ENCODE peak calls at places on chromosomes 2 and 18, in seven cellular contexts. L is NT2/D1, G is thoracic aorta, B is small intestine, W is mucosa of descending colon, R is upper lobe of left lung, Y is neuronal stem cell. E is an unnamed sample.

GRCh38 chr2:199303814-199304213 is 153.9 kb downstream of the SATB2 start:
- DNase-seq in L (peak; percentile 6), G (peak; percentile 9), B (no peak), W (no peak), R (no peak), Y (no peak), E (peak; percentile 92)

GRCh38 chr2:216222650-216223352 is 113.7 kb downstream of the XRCC5 start:
- DNase-seq in L (no peak), G (no peak), B (no peak), W (no peak), R (no peak), Y (no peak), E (peak; percentile 25)

GRCh38 chr2:161223139-161223732 is 63.0 kb downstream of the TANK start:
- DNase-seq in L (no peak), G (no peak), B (peak; percentile 52), W (no peak), R (no peak), Y (no peak), E (peak; percentile 86)

GRCh38 chr2:953975-954686 is 3.5 kb downstream of the SNTG2 start:
- DNase-seq in L (no peak), G (no peak), B (peak; percentile 4), W (no peak), R (no peak), Y (no peak), E (peak; percentile 64)

GRCh38 chr2:107588960-107589542 is 237.6 kb upstream of the RGPD4 start:
- DNase-seq in L (no peak), G (no peak), B (no peak), W (no peak), R (no peak), Y (no peak), E (peak; percentile 52)

GRCh38 chr2:6425037-6425436 is 440.7 kb downstream of the CMPK2 start:
- DNase-seq in L (no peak), G (no peak), B (peak; percentile 65), W (no peak), R (no peak), Y (no peak), E (no peak)

GRCh38 chr2:154307007-154307406 is 391.5 kb upstream of the KCNJ3 start:
- DNase-seq in L (no peak), G (no peak), B (no peak), W (no peak), R (no peak), Y (no peak), E (no peak)

GRCh38 chr2:39685135-39685534 is 19.4 kb downstream of the TMEM178A start:
- DNase-seq in L (no peak), G (no peak), B (no peak), W (no peak), R (no peak), Y (no peak), E (no peak)

GRCh38 chr18:72652990-72653593 is 109.0 kb upstream of the CBLN2 start:
- DNase-seq in L (peak; percentile 22), G (no peak), B (peak; percentile 31), W (no peak), R (peak; percentile 29), Y (peak; percentile 50), E (peak; percentile 42)

GRCh38 chr2:120675460-120676130 is 60.1 kb upstream of the GLI2 start:
- DNase-seq in L (peak; percentile 57), G (no peak), B (peak; percentile 47), W (no peak), R (peak; percentile 51), Y (no peak), E (peak; percentile 80)

GRCh38 chr2:187900023-187900422 is 345.8 kb upstream of the TFPI start:
- DNase-seq in L (no peak), G (no peak), B (no peak), W (no peak), R (no peak), Y (no peak), E (peak; percentile 28)

GRCh38 chr2:237184192-237184922 is 98.7 kb downstream of the COPS8 start:
- DNase-seq in L (no peak), G (no peak), B (no peak), W (no peak), R (no peak), Y (no peak), E (peak; percentile 57)

GRCh38 chr18:79919089-79919488 is 32.4 kb downstream of the SLC66A2 start:
- DNase-seq in L (no peak), G (no peak), B (no peak), W (peak; percentile 43), R (no peak), Y (no peak), E (no peak)

GRCh38 chr18:9233771-9234440 is 97.3 kb downstream of the ANKRD12 start:
- DNase-seq in L (no peak), G (no peak), B (no peak), W (no peak), R (no peak), Y (no peak), E (no peak)

GRCh38 chr2:219499555-219499954 is 864 bp downstream of the GMPPA start:
- DNase-seq in L (no peak), G (no peak), B (no peak), W (no peak), R (no peak), Y (no peak), E (no peak)

GRCh38 chr2:219499058-219499307 is 292 bp downstream of the GMPPA start:
- DNase-seq in L (no peak), G (no peak), B (no peak), W (no peak), R (no peak), Y (no peak), E (no peak)

GRCh38 chr2:219498280-219499057 is at the start of gene GMPPA:
- DNase-seq in L (peak; percentile 98), G (peak; percentile 93), B (peak; percentile 99), W (peak; percentile 97), R (peak; percentile 98), Y (peak; percentile 96), E (peak; percentile 99)

GRCh38 chr2:219501441-219501840 is 2.8 kb downstream of the GMPPA start:
- DNase-seq in L (no peak), G (no peak), B (no peak), W (no peak), R (no peak), Y (no peak), E (no peak)

DNA sequence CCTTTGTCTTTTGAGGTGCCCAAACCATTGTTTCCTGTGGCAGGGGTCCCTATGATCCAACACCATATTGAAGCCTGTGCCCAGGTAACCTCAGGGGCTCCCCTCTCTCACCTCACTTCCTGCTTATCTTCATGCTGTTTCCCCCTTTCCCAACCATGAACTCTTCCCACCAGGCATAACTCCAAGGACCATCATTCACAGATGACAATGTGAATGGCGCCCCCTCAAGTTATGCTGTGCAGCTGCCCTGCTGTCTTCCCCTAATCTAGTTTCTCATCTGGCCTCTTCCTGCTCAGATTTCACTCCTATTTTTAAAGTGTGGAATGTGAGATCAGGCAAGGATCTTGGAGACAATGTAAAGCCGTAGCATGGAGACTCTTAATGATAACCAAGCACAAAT is 1.4 kb downstream of the GMPPA start:
- DNase-seq in L (no peak), G (no peak), B (no peak), W (no peak), R (no peak), Y (no peak), E (peak; percentile 58)
- H3K4me1 ChIP-seq in L (peaks cover 30% of the 10 kb centered on the region), G (peaks cover 21% of the 10 kb centered on the region), B (peaks cover 7% of the 10 kb centered on the region), W (peaks cover 25% of the 10 kb centered on the region), R (peaks cover 29% of the 10 kb centered on the region), Y (peaks cover 7% of the 10 kb centered on the region), E (peaks cover 33% of the 10 kb centered on the region)

DNA sequence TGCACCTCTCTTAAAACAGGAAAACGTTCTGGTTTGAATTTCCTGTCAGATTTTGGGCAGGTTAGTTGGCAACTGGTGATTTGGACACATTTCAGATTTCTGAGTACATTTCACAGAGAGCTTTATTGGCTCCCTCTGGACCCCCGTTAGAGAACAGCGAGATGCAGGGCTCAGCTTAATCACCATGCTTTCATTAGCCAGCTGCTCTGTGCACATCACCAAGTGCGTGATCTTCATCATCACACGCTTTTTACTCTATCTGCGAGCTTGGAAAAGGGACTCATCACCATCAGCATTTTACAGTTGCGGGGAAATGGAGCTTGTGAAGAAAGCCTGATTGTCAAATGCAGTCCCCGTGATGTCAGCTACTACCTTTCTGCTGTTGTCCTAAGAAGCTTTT is 88.5 kb downstream of the CDC42EP3 start:
- DNase-seq in L (no peak), G (no peak), B (no peak), W (no peak), R (no peak), Y (no peak), E (no peak)
- H3K4me1 ChIP-seq in L (no peaks in the 10 kb centered on the region), G (peaks cover 28% of the 10 kb centered on the region), B (peaks cover 3% of the 10 kb centered on the region), W (peaks cover 31% of the 10 kb centered on the region), R (peaks cover 42% of the 10 kb centered on the region), Y (peaks cover 6% of the 10 kb centered on the region), E (peaks cover 57% of the 10 kb centered on the region)

GRCh38 chr2:54482725-54483124 is 26.6 kb downstream of the SPTBN1 start:
- DNase-seq in L (no peak), G (peak; percentile 45), B (no peak), W (peak; percentile 52), R (no peak), Y (peak; percentile 18), E (peak; percentile 72)
- H3K4me1 ChIP-seq in L (no peaks in the 10 kb centered on the region), G (peaks cover 23% of the 10 kb centered on the region), B (peaks cover 12% of the 10 kb centered on the region), W (no peaks in the 10 kb centered on the region), R (peaks cover 44% of the 10 kb centered on the region), Y (peaks cover 9% of the 10 kb centered on the region), E (peaks cover 41% of the 10 kb centered on the region)

GRCh38 chr2:4561206-4561605 is 857.8 kb downstream of the DCDC2C start:
- DNase-seq in L (no peak), G (no peak), B (no peak), W (no peak), R (no peak), Y (no peak), E (no peak)
- H3K4me1 ChIP-seq in L (no peaks in the 10 kb centered on the region), G (no peaks in the 10 kb centered on the region), B (no peaks in the 10 kb centered on the region), W (no peaks in the 10 kb centered on the region), R (no peaks in the 10 kb centered on the region), Y (no peaks in the 10 kb centered on the region), E (no peaks in the 10 kb centered on the region)

GRCh38 chr2:28269019-28269784 is 123.5 kb upstream of the FOSL2 start:
- DNase-seq in L (no peak), G (no peak), B (peak; percentile 98), W (no peak), R (no peak), Y (no peak), E (no peak)
- H3K4me1 ChIP-seq in L (no peaks in the 10 kb centered on the region), G (peaks cover 10% of the 10 kb centered on the region), B (peaks cover 9% of the 10 kb centered on the region), W (peaks cover 33% of the 10 kb centered on the region), R (no peaks in the 10 kb centered on the region), Y (no peaks in the 10 kb centered on the region), E (peaks cover 24% of the 10 kb centered on the region)

E was measured in adipocyte.